ENCODE peak calls at places on chromosome 21, in eight cellular contexts. One of them, this sample, is unnamed.

GRCh38 chr21:17848228-17848627 is 29.1 kb upstream of the C21orf91 start:
- DNase-seq in thoracic aorta: no peak
- DNase-seq in HCT116: no peak
- DNase-seq in endothelial cell of umbilical vein: no peak
- DNase-seq in fibroblast of mammary gland: peak; percentile 98
- DNase-seq in CD8-positive, alpha-beta memory T cell: no peak
- DNase-seq in GM04504: peak; percentile 89
- DNase-seq in tibial artery: peak; percentile 48
- DNase-seq in this sample: no peak

GRCh38 chr21:24428539-24429186 is 1178.6 kb downstream of the MRPL39 start:
- DNase-seq in thoracic aorta: no peak
- DNase-seq in HCT116: no peak
- DNase-seq in endothelial cell of umbilical vein: no peak
- DNase-seq in fibroblast of mammary gland: no peak
- DNase-seq in CD8-positive, alpha-beta memory T cell: no peak
- DNase-seq in GM04504: no peak
- DNase-seq in tibial artery: no peak
- DNase-seq in this sample: no peak

GRCh38 chr21:42377951-42378340 is 11.6 kb upstream of the TFF1 start:
- DNase-seq in thoracic aorta: no peak
- DNase-seq in HCT116: no peak
- DNase-seq in endothelial cell of umbilical vein: no peak
- DNase-seq in fibroblast of mammary gland: no peak
- DNase-seq in CD8-positive, alpha-beta memory T cell: peak; percentile 13
- DNase-seq in GM04504: no peak
- DNase-seq in tibial artery: no peak
- DNase-seq in this sample: no peak

GRCh38 chr21:16294128-16294527 is 564.3 kb downstream of the USP25 start:
- DNase-seq in thoracic aorta: no peak
- DNase-seq in HCT116: no peak
- DNase-seq in endothelial cell of umbilical vein: no peak
- DNase-seq in fibroblast of mammary gland: no peak
- DNase-seq in CD8-positive, alpha-beta memory T cell: no peak
- DNase-seq in GM04504: no peak
- DNase-seq in tibial artery: no peak
- DNase-seq in this sample: no peak

GRCh38 chr21:27220416-27220815 is 253.5 kb upstream of the ADAMTS5 start:
- DNase-seq in thoracic aorta: no peak
- DNase-seq in HCT116: no peak
- DNase-seq in endothelial cell of umbilical vein: no peak
- DNase-seq in fibroblast of mammary gland: peak; percentile 60
- DNase-seq in CD8-positive, alpha-beta memory T cell: no peak
- DNase-seq in GM04504: no peak
- DNase-seq in tibial artery: peak; percentile 26
- DNase-seq in this sample: no peak

GRCh38 chr21:15442743-15443142 is 287.0 kb upstream of the USP25 start:
- DNase-seq in thoracic aorta: no peak
- DNase-seq in HCT116: no peak
- DNase-seq in endothelial cell of umbilical vein: no peak
- DNase-seq in fibroblast of mammary gland: no peak
- DNase-seq in CD8-positive, alpha-beta memory T cell: no peak
- DNase-seq in GM04504: no peak
- DNase-seq in tibial artery: no peak
- DNase-seq in this sample: no peak

GRCh38 chr21:41684381-41685245 is 82.2 kb downstream of the RIPK4 start:
- DNase-seq in thoracic aorta: no peak
- DNase-seq in HCT116: no peak
- DNase-seq in endothelial cell of umbilical vein: no peak
- DNase-seq in fibroblast of mammary gland: peak; percentile 67
- DNase-seq in CD8-positive, alpha-beta memory T cell: no peak
- DNase-seq in GM04504: peak; percentile 53
- DNase-seq in tibial artery: no peak
- DNase-seq in this sample: no peak

GRCh38 chr21:43903451-43904091 is 38.5 kb downstream of the AGPAT3 start:
- DNase-seq in thoracic aorta: no peak
- DNase-seq in HCT116: no peak
- DNase-seq in endothelial cell of umbilical vein: no peak
- DNase-seq in fibroblast of mammary gland: no peak
- DNase-seq in CD8-positive, alpha-beta memory T cell: no peak
- DNase-seq in GM04504: no peak
- DNase-seq in tibial artery: no peak
- DNase-seq in this sample: peak; percentile 77

GRCh38 chr21:25809013-25809412 is 74.2 kb downstream of the GABPA start:
- DNase-seq in thoracic aorta: no peak
- DNase-seq in HCT116: no peak
- DNase-seq in endothelial cell of umbilical vein: no peak
- DNase-seq in fibroblast of mammary gland: peak; percentile 11
- DNase-seq in CD8-positive, alpha-beta memory T cell: no peak
- DNase-seq in GM04504: no peak
- DNase-seq in tibial artery: no peak
- DNase-seq in this sample: no peak

GRCh38 chr21:34670220-34670961 is 1.6 kb downstream of the CLIC6 start:
- DNase-seq in thoracic aorta: no peak
- DNase-seq in HCT116: no peak
- DNase-seq in endothelial cell of umbilical vein: no peak
- DNase-seq in fibroblast of mammary gland: peak; percentile 10
- DNase-seq in CD8-positive, alpha-beta memory T cell: no peak
- DNase-seq in GM04504: no peak
- DNase-seq in tibial artery: peak; percentile 33
- DNase-seq in this sample: no peak

GRCh38 chr21:44982558-44983244 is 42.9 kb downstream of the SLX9 start:
- DNase-seq in thoracic aorta: peak; percentile 77
- DNase-seq in HCT116: no peak
- DNase-seq in endothelial cell of umbilical vein: peak; percentile 74
- DNase-seq in fibroblast of mammary gland: no peak
- DNase-seq in CD8-positive, alpha-beta memory T cell: no peak
- DNase-seq in GM04504: no peak
- DNase-seq in tibial artery: peak; percentile 77
- DNase-seq in this sample: peak; percentile 55

GRCh38 chr21:21247441-21247840 is 249.2 kb downstream of the NCAM2 start:
- DNase-seq in thoracic aorta: no peak
- DNase-seq in HCT116: no peak
- DNase-seq in endothelial cell of umbilical vein: peak; percentile 6
- DNase-seq in fibroblast of mammary gland: peak; percentile 1
- DNase-seq in CD8-positive, alpha-beta memory T cell: no peak
- DNase-seq in GM04504: no peak
- DNase-seq in tibial artery: no peak
- DNase-seq in this sample: no peak

GRCh38 chr21:36504067-36505058 is 24.4 kb upstream of the CLDN14 start:
- DNase-seq in thoracic aorta: no peak
- DNase-seq in HCT116: peak; percentile 34
- DNase-seq in endothelial cell of umbilical vein: peak; percentile 55
- DNase-seq in fibroblast of mammary gland: peak; percentile 65
- DNase-seq in CD8-positive, alpha-beta memory T cell: no peak
- DNase-seq in GM04504: no peak
- DNase-seq in tibial artery: no peak
- DNase-seq in this sample: peak; percentile 79

GRCh38 chr21:35220301-35220700 is 171.2 kb upstream of the RUNX1 start:
- DNase-seq in thoracic aorta: no peak
- DNase-seq in HCT116: no peak
- DNase-seq in endothelial cell of umbilical vein: no peak
- DNase-seq in fibroblast of mammary gland: no peak
- DNase-seq in CD8-positive, alpha-beta memory T cell: no peak
- DNase-seq in GM04504: no peak
- DNase-seq in tibial artery: no peak
- DNase-seq in this sample: no peak

GRCh38 chr21:31518580-31518979 is 140.9 kb upstream of the SOD1 start:
- DNase-seq in thoracic aorta: no peak
- DNase-seq in HCT116: no peak
- DNase-seq in endothelial cell of umbilical vein: no peak
- DNase-seq in fibroblast of mammary gland: no peak
- DNase-seq in CD8-positive, alpha-beta memory T cell: no peak
- DNase-seq in GM04504: no peak
- DNase-seq in tibial artery: no peak
- DNase-seq in this sample: no peak

GRCh38 chr21:45562965-45563364 is 20.7 kb upstream of the SLC19A1 start:
- DNase-seq in thoracic aorta: no peak
- DNase-seq in HCT116: no peak
- DNase-seq in endothelial cell of umbilical vein: no peak
- DNase-seq in fibroblast of mammary gland: no peak
- DNase-seq in CD8-positive, alpha-beta memory T cell: no peak
- DNase-seq in GM04504: no peak
- DNase-seq in tibial artery: no peak
- DNase-seq in this sample: no peak

GRCh38 chr21:46189959-46190490 is 5.8 kb upstream of the SPATC1L start:
- DNase-seq in thoracic aorta: no peak
- DNase-seq in HCT116: no peak
- DNase-seq in endothelial cell of umbilical vein: no peak
- DNase-seq in fibroblast of mammary gland: no peak
- DNase-seq in CD8-positive, alpha-beta memory T cell: peak; percentile 33
- DNase-seq in GM04504: no peak
- DNase-seq in tibial artery: no peak
- DNase-seq in this sample: no peak

GRCh38 chr21:34574581-34574980 is 40.3 kb downstream of the RCAN1 start:
- DNase-seq in thoracic aorta: no peak
- DNase-seq in HCT116: no peak
- DNase-seq in endothelial cell of umbilical vein: no peak
- DNase-seq in fibroblast of mammary gland: no peak
- DNase-seq in CD8-positive, alpha-beta memory T cell: no peak
- DNase-seq in GM04504: no peak
- DNase-seq in tibial artery: no peak
- DNase-seq in this sample: no peak

GRCh38 chr21:25895565-25896205 is 160.9 kb downstream of the GABPA start:
- DNase-seq in thoracic aorta: no peak
- DNase-seq in HCT116: no peak
- DNase-seq in endothelial cell of umbilical vein: peak; percentile 70
- DNase-seq in fibroblast of mammary gland: peak; percentile 50
- DNase-seq in CD8-positive, alpha-beta memory T cell: no peak
- DNase-seq in GM04504: no peak
- DNase-seq in tibial artery: no peak
- DNase-seq in this sample: peak; percentile 71

GRCh38 chr21:45478115-45478801 is 64.0 kb downstream of the SLC19A1 start:
- DNase-seq in thoracic aorta: peak; percentile 43
- DNase-seq in HCT116: peak; percentile 12
- DNase-seq in endothelial cell of umbilical vein: peak; percentile 65
- DNase-seq in fibroblast of mammary gland: peak; percentile 67
- DNase-seq in CD8-positive, alpha-beta memory T cell: peak; percentile 86
- DNase-seq in GM04504: no peak
- DNase-seq in tibial artery: peak; percentile 51
- DNase-seq in this sample: peak; percentile 78

GRCh38 chr21:36163780-36164426 is 7.3 kb downstream of the DOP1B start:
- DNase-seq in thoracic aorta: no peak
- DNase-seq in HCT116: no peak
- DNase-seq in endothelial cell of umbilical vein: no peak
- DNase-seq in fibroblast of mammary gland: no peak
- DNase-seq in CD8-positive, alpha-beta memory T cell: no peak
- DNase-seq in GM04504: no peak
- DNase-seq in tibial artery: no peak
- DNase-seq in this sample: no peak

GRCh38 chr21:31873696-31874599 is 1.1 kb downstream of the HUNK start:
- DNase-seq in thoracic aorta: no peak
- DNase-seq in HCT116: no peak
- DNase-seq in endothelial cell of umbilical vein: no peak
- DNase-seq in fibroblast of mammary gland: no peak
- DNase-seq in CD8-positive, alpha-beta memory T cell: no peak
- DNase-seq in GM04504: no peak
- DNase-seq in tibial artery: no peak
- DNase-seq in this sample: peak; percentile 31

GRCh38 chr21:45091540-45092322 is 17.4 kb downstream of the ADARB1 start:
- DNase-seq in thoracic aorta: no peak
- DNase-seq in HCT116: no peak
- DNase-seq in endothelial cell of umbilical vein: no peak
- DNase-seq in fibroblast of mammary gland: no peak
- DNase-seq in CD8-positive, alpha-beta memory T cell: no peak
- DNase-seq in GM04504: no peak
- DNase-seq in tibial artery: no peak
- DNase-seq in this sample: no peak

GRCh38 chr21:42056468-42056867 is 14.6 kb upstream of the UMODL1 start:
- DNase-seq in thoracic aorta: no peak
- DNase-seq in HCT116: no peak
- DNase-seq in endothelial cell of umbilical vein: no peak
- DNase-seq in fibroblast of mammary gland: no peak
- DNase-seq in CD8-positive, alpha-beta memory T cell: peak; percentile 8
- DNase-seq in GM04504: no peak
- DNase-seq in tibial artery: no peak
- DNase-seq in this sample: no peak

GRCh38 chr21:24910591-24910990 is 696.7 kb downstream of the MRPL39 start:
- DNase-seq in thoracic aorta: no peak
- DNase-seq in HCT116: no peak
- DNase-seq in endothelial cell of umbilical vein: no peak
- DNase-seq in fibroblast of mammary gland: no peak
- DNase-seq in CD8-positive, alpha-beta memory T cell: no peak
- DNase-seq in GM04504: no peak
- DNase-seq in tibial artery: no peak
- DNase-seq in this sample: no peak

GRCh38 chr21:32599146-32599925 is 12.8 kb downstream of the CFAP298 start:
- DNase-seq in thoracic aorta: no peak
- DNase-seq in HCT116: no peak
- DNase-seq in endothelial cell of umbilical vein: no peak
- DNase-seq in fibroblast of mammary gland: no peak
- DNase-seq in CD8-positive, alpha-beta memory T cell: no peak
- DNase-seq in GM04504: no peak
- DNase-seq in tibial artery: no peak
- DNase-seq in this sample: no peak

GRCh38 chr21:45427331-45428271 is 22.6 kb downstream of the COL18A1 start:
- DNase-seq in thoracic aorta: peak; percentile 72
- DNase-seq in HCT116: peak; percentile 67
- DNase-seq in endothelial cell of umbilical vein: peak; percentile 81
- DNase-seq in fibroblast of mammary gland: peak; percentile 99
- DNase-seq in CD8-positive, alpha-beta memory T cell: no peak
- DNase-seq in GM04504: peak; percentile 94
- DNase-seq in tibial artery: peak; percentile 79
- DNase-seq in this sample: peak; percentile 90